ENCODE peak calls at places on chromosome 22, in nine cellular contexts. One of them, this sample, is unnamed.

GRCh38 chr22:38706101-38706884 is 549 bp downstream of the GTPBP1 start:
- DNase-seq in T-cell: no peak
- DNase-seq in GM12865: peak
- DNase-seq in cardiac fibroblast: peak
- DNase-seq in activated T-cell treated with anti-CD3 and anti-CD28 coated beads, Interleukin-2, amount 50 U/mL, for 72 hours: peak
- DNase-seq in NCI-H1105: peak
- DNase-seq in Karpas-422: peak
- DNase-seq in neuronal stem cell: no peak
- DNase-seq in ELR: peak
- DNase-seq in this sample: no peak

GRCh38 chr22:49425356-49425755 is 402.3 kb downstream of the BRD1 start:
- DNase-seq in T-cell: no peak
- DNase-seq in GM12865: no peak
- DNase-seq in cardiac fibroblast: no peak
- DNase-seq in activated T-cell treated with anti-CD3 and anti-CD28 coated beads, Interleukin-2, amount 50 U/mL, for 72 hours: no peak
- DNase-seq in NCI-H1105: no peak
- DNase-seq in Karpas-422: no peak
- DNase-seq in neuronal stem cell: no peak
- DNase-seq in ELR: no peak
- DNase-seq in this sample: no peak

GRCh38 chr22:30235687-30236170 is 10.8 kb downstream of the LIF start:
- DNase-seq in T-cell: no peak
- DNase-seq in GM12865: no peak
- DNase-seq in cardiac fibroblast: peak
- DNase-seq in activated T-cell treated with anti-CD3 and anti-CD28 coated beads, Interleukin-2, amount 50 U/mL, for 72 hours: no peak
- DNase-seq in NCI-H1105: no peak
- DNase-seq in Karpas-422: no peak
- DNase-seq in neuronal stem cell: no peak
- DNase-seq in ELR: peak
- DNase-seq in this sample: no peak

GRCh38 chr22:36546932-36547331 is 18.0 kb upstream of the EIF3D start:
- DNase-seq in T-cell: no peak
- DNase-seq in GM12865: no peak
- DNase-seq in cardiac fibroblast: peak
- DNase-seq in activated T-cell treated with anti-CD3 and anti-CD28 coated beads, Interleukin-2, amount 50 U/mL, for 72 hours: no peak
- DNase-seq in NCI-H1105: no peak
- DNase-seq in Karpas-422: no peak
- DNase-seq in neuronal stem cell: no peak
- DNase-seq in ELR: peak
- DNase-seq in this sample: no peak

GRCh38 chr22:45484742-45485141 is 17.9 kb upstream of the FBLN1 start:
- DNase-seq in T-cell: no peak
- DNase-seq in GM12865: no peak
- DNase-seq in cardiac fibroblast: no peak
- DNase-seq in activated T-cell treated with anti-CD3 and anti-CD28 coated beads, Interleukin-2, amount 50 U/mL, for 72 hours: no peak
- DNase-seq in NCI-H1105: no peak
- DNase-seq in Karpas-422: no peak
- DNase-seq in neuronal stem cell: no peak
- DNase-seq in ELR: no peak
- DNase-seq in this sample: no peak

GRCh38 chr22:28600546-28601143 is 79.0 kb downstream of the TTC28 start:
- DNase-seq in T-cell: no peak
- DNase-seq in GM12865: peak
- DNase-seq in cardiac fibroblast: peak
- DNase-seq in activated T-cell treated with anti-CD3 and anti-CD28 coated beads, Interleukin-2, amount 50 U/mL, for 72 hours: peak
- DNase-seq in NCI-H1105: peak
- DNase-seq in Karpas-422: peak
- DNase-seq in neuronal stem cell: peak
- DNase-seq in ELR: peak
- DNase-seq in this sample: no peak

GRCh38 chr22:39717099-39717498 is 146.5 kb downstream of the CACNA1I start:
- DNase-seq in T-cell: no peak
- DNase-seq in GM12865: no peak
- DNase-seq in cardiac fibroblast: no peak
- DNase-seq in activated T-cell treated with anti-CD3 and anti-CD28 coated beads, Interleukin-2, amount 50 U/mL, for 72 hours: no peak
- DNase-seq in NCI-H1105: no peak
- DNase-seq in Karpas-422: no peak
- DNase-seq in neuronal stem cell: no peak
- DNase-seq in ELR: no peak
- DNase-seq in this sample: no peak

GRCh38 chr22:37778370-37779009 is 29.2 kb upstream of the GCAT start:
- DNase-seq in T-cell: no peak
- DNase-seq in GM12865: no peak
- DNase-seq in cardiac fibroblast: no peak
- DNase-seq in activated T-cell treated with anti-CD3 and anti-CD28 coated beads, Interleukin-2, amount 50 U/mL, for 72 hours: no peak
- DNase-seq in NCI-H1105: no peak
- DNase-seq in Karpas-422: no peak
- DNase-seq in neuronal stem cell: no peak
- DNase-seq in ELR: no peak
- DNase-seq in this sample: no peak

GRCh38 chr22:30754971-30755759 is 60.5 kb downstream of the OSBP2 start:
- DNase-seq in T-cell: peak
- DNase-seq in GM12865: peak
- DNase-seq in cardiac fibroblast: peak
- DNase-seq in activated T-cell treated with anti-CD3 and anti-CD28 coated beads, Interleukin-2, amount 50 U/mL, for 72 hours: peak
- DNase-seq in NCI-H1105: peak
- DNase-seq in Karpas-422: peak
- DNase-seq in neuronal stem cell: peak
- DNase-seq in ELR: peak
- DNase-seq in this sample: peak

GRCh38 chr22:22099833-22100812 is 117.5 kb upstream of the TOP3B start:
- DNase-seq in T-cell: no peak
- DNase-seq in GM12865: peak
- DNase-seq in cardiac fibroblast: peak
- DNase-seq in activated T-cell treated with anti-CD3 and anti-CD28 coated beads, Interleukin-2, amount 50 U/mL, for 72 hours: peak
- DNase-seq in NCI-H1105: no peak
- DNase-seq in Karpas-422: peak
- DNase-seq in neuronal stem cell: no peak
- DNase-seq in ELR: peak
- DNase-seq in this sample: no peak

GRCh38 chr22:27088026-27088425 is 430.6 kb downstream of the MIAT start:
- DNase-seq in T-cell: no peak
- DNase-seq in GM12865: no peak
- DNase-seq in cardiac fibroblast: peak
- DNase-seq in activated T-cell treated with anti-CD3 and anti-CD28 coated beads, Interleukin-2, amount 50 U/mL, for 72 hours: no peak
- DNase-seq in NCI-H1105: no peak
- DNase-seq in Karpas-422: no peak
- DNase-seq in neuronal stem cell: no peak
- DNase-seq in ELR: no peak
- DNase-seq in this sample: no peak

GRCh38 chr22:45777046-45777851 is 105.6 kb downstream of the ATXN10 start:
- DNase-seq in T-cell: no peak
- DNase-seq in GM12865: no peak
- DNase-seq in cardiac fibroblast: no peak
- DNase-seq in activated T-cell treated with anti-CD3 and anti-CD28 coated beads, Interleukin-2, amount 50 U/mL, for 72 hours: no peak
- DNase-seq in NCI-H1105: no peak
- DNase-seq in Karpas-422: peak
- DNase-seq in neuronal stem cell: no peak
- DNase-seq in ELR: peak
- DNase-seq in this sample: no peak

GRCh38 chr22:21796863-21797262 is 61.3 kb upstream of the YPEL1 start:
- DNase-seq in T-cell: no peak
- DNase-seq in GM12865: no peak
- DNase-seq in cardiac fibroblast: no peak
- DNase-seq in activated T-cell treated with anti-CD3 and anti-CD28 coated beads, Interleukin-2, amount 50 U/mL, for 72 hours: no peak
- DNase-seq in NCI-H1105: no peak
- DNase-seq in Karpas-422: no peak
- DNase-seq in neuronal stem cell: no peak
- DNase-seq in ELR: no peak
- DNase-seq in this sample: no peak

GRCh38 chr22:33728847-33729246 is 191.4 kb downstream of the LARGE1 start:
- DNase-seq in T-cell: no peak
- DNase-seq in GM12865: no peak
- DNase-seq in cardiac fibroblast: no peak
- DNase-seq in activated T-cell treated with anti-CD3 and anti-CD28 coated beads, Interleukin-2, amount 50 U/mL, for 72 hours: no peak
- DNase-seq in NCI-H1105: no peak
- DNase-seq in Karpas-422: no peak
- DNase-seq in neuronal stem cell: no peak
- DNase-seq in ELR: no peak
- DNase-seq in this sample: no peak

GRCh38 chr22:44567846-44568493 is 69.9 kb upstream of the RTL6 start:
- DNase-seq in T-cell: peak
- DNase-seq in GM12865: peak
- DNase-seq in cardiac fibroblast: peak
- DNase-seq in activated T-cell treated with anti-CD3 and anti-CD28 coated beads, Interleukin-2, amount 50 U/mL, for 72 hours: peak
- DNase-seq in NCI-H1105: no peak
- DNase-seq in Karpas-422: peak
- DNase-seq in neuronal stem cell: no peak
- DNase-seq in ELR: peak
- DNase-seq in this sample: peak

GRCh38 chr22:27851974-27852713 is 50.6 kb upstream of the MN1 start:
- DNase-seq in T-cell: no peak
- DNase-seq in GM12865: no peak
- DNase-seq in cardiac fibroblast: peak
- DNase-seq in activated T-cell treated with anti-CD3 and anti-CD28 coated beads, Interleukin-2, amount 50 U/mL, for 72 hours: no peak
- DNase-seq in NCI-H1105: no peak
- DNase-seq in Karpas-422: no peak
- DNase-seq in neuronal stem cell: no peak
- DNase-seq in ELR: no peak
- DNase-seq in this sample: no peak

GRCh38 chr22:35918466-35918865 is 110.2 kb downstream of the RBFOX2 start:
- DNase-seq in T-cell: no peak
- DNase-seq in GM12865: no peak
- DNase-seq in cardiac fibroblast: peak
- DNase-seq in activated T-cell treated with anti-CD3 and anti-CD28 coated beads, Interleukin-2, amount 50 U/mL, for 72 hours: no peak
- DNase-seq in NCI-H1105: no peak
- DNase-seq in Karpas-422: no peak
- DNase-seq in neuronal stem cell: no peak
- DNase-seq in ELR: no peak
- DNase-seq in this sample: no peak

GRCh38 chr22:39664485-39665200 is 94.1 kb downstream of the CACNA1I start:
- DNase-seq in T-cell: peak
- DNase-seq in GM12865: no peak
- DNase-seq in cardiac fibroblast: no peak
- DNase-seq in activated T-cell treated with anti-CD3 and anti-CD28 coated beads, Interleukin-2, amount 50 U/mL, for 72 hours: peak
- DNase-seq in NCI-H1105: no peak
- DNase-seq in Karpas-422: no peak
- DNase-seq in neuronal stem cell: peak
- DNase-seq in ELR: no peak
- DNase-seq in this sample: peak

GRCh38 chr22:24016156-24016555 is 5.1 kb downstream of the CABIN1 start:
- DNase-seq in T-cell: no peak
- DNase-seq in GM12865: no peak
- DNase-seq in cardiac fibroblast: no peak
- DNase-seq in activated T-cell treated with anti-CD3 and anti-CD28 coated beads, Interleukin-2, amount 50 U/mL, for 72 hours: no peak
- DNase-seq in NCI-H1105: no peak
- DNase-seq in Karpas-422: no peak
- DNase-seq in neuronal stem cell: no peak
- DNase-seq in ELR: no peak
- DNase-seq in this sample: no peak

GRCh38 chr22:36862251-36863242 is 1.7 kb downstream of the NCF4 start:
- DNase-seq in T-cell: no peak
- DNase-seq in GM12865: peak
- DNase-seq in cardiac fibroblast: no peak
- DNase-seq in activated T-cell treated with anti-CD3 and anti-CD28 coated beads, Interleukin-2, amount 50 U/mL, for 72 hours: no peak
- DNase-seq in NCI-H1105: no peak
- DNase-seq in Karpas-422: peak
- DNase-seq in neuronal stem cell: no peak
- DNase-seq in ELR: no peak
- DNase-seq in this sample: no peak

GRCh38 chr22:36439481-36440271 is 41.8 kb downstream of the TXN2 start:
- DNase-seq in T-cell: no peak
- DNase-seq in GM12865: no peak
- DNase-seq in cardiac fibroblast: peak
- DNase-seq in activated T-cell treated with anti-CD3 and anti-CD28 coated beads, Interleukin-2, amount 50 U/mL, for 72 hours: no peak
- DNase-seq in NCI-H1105: no peak
- DNase-seq in Karpas-422: no peak
- DNase-seq in neuronal stem cell: no peak
- DNase-seq in ELR: peak
- DNase-seq in this sample: no peak

GRCh38 chr22:25482868-25483639 is 81.4 kb upstream of the GRK3 start:
- DNase-seq in T-cell: no peak
- DNase-seq in GM12865: no peak
- DNase-seq in cardiac fibroblast: no peak
- DNase-seq in activated T-cell treated with anti-CD3 and anti-CD28 coated beads, Interleukin-2, amount 50 U/mL, for 72 hours: no peak
- DNase-seq in NCI-H1105: peak
- DNase-seq in Karpas-422: no peak
- DNase-seq in neuronal stem cell: no peak
- DNase-seq in ELR: no peak
- DNase-seq in this sample: no peak

GRCh38 chr22:40213478-40213877 is 35.8 kb downstream of the TNRC6B start:
- DNase-seq in T-cell: no peak
- DNase-seq in GM12865: no peak
- DNase-seq in cardiac fibroblast: no peak
- DNase-seq in activated T-cell treated with anti-CD3 and anti-CD28 coated beads, Interleukin-2, amount 50 U/mL, for 72 hours: no peak
- DNase-seq in NCI-H1105: no peak
- DNase-seq in Karpas-422: peak
- DNase-seq in neuronal stem cell: no peak
- DNase-seq in ELR: no peak
- DNase-seq in this sample: no peak

This sample was measured in CD8-positive, alpha-beta T cell.